ENCODE peak calls at places on chromosome 1, in five cellular contexts. U, J, Z, F and T are unnamed samples.

GRCh38 chr1:116424863-116425262 is 51.8 kb downstream of the ATP1A1 start:
- DNase-seq in U (no peak), J (no peak), Z (no peak), F (no peak), T (no peak)

GRCh38 chr1:38071530-38072266 is 25.1 kb upstream of the POU3F1 start:
- DNase-seq in U (no peak), J (no peak), Z (no peak), F (peak), T (peak)

GRCh38 chr1:203288351-203288894 is 16.9 kb upstream of the BTG2 start:
- DNase-seq in U (no peak), J (no peak), Z (no peak), F (no peak), T (no peak)

GRCh38 chr1:30936541-30937171 is 28.1 kb upstream of the SDC3 start:
- DNase-seq in U (no peak), J (no peak), Z (no peak), F (no peak), T (no peak)

GRCh38 chr1:118148034-118148433 is 37.0 kb downstream of the SPAG17 start:
- DNase-seq in U (no peak), J (no peak), Z (no peak), F (peak), T (no peak)

GRCh38 chr1:227411066-227411465 is 92.8 kb upstream of the CDC42BPA start:
- DNase-seq in U (no peak), J (no peak), Z (no peak), F (peak), T (no peak)

GRCh38 chr1:28812669-28813468 is 899 bp downstream of the OPRD1 start:
- DNase-seq in U (no peak), J (no peak), Z (peak), F (no peak), T (no peak)

GRCh38 chr1:26081267-26082019 is 14.0 kb upstream of the TRIM63 start:
- DNase-seq in U (no peak), J (no peak), Z (no peak), F (no peak), T (no peak)

GRCh38 chr1:160261526-160261877 is 847 bp downstream of the DCAF8 start:
- DNase-seq in U (peak), J (peak), Z (no peak), F (peak), T (peak)

GRCh38 chr1:53341521-53341895 is 13.6 kb upstream of the LRP8 start:
- DNase-seq in U (no peak), J (no peak), Z (no peak), F (no peak), T (no peak)

GRCh38 chr1:26351591-26352337 is 2.2 kb downstream of the CRYBG2 start:
- DNase-seq in U (no peak), J (no peak), Z (no peak), F (no peak), T (no peak)

GRCh38 chr1:207181838-207182237 is 77.8 kb downstream of the C4BPA start:
- DNase-seq in U (no peak), J (no peak), Z (no peak), F (peak), T (no peak)

GRCh38 chr1:5198328-5198727 is 543.9 kb downstream of the AJAP1 start:
- DNase-seq in U (no peak), J (no peak), Z (no peak), F (no peak), T (no peak)

GRCh38 chr1:71792264-71792663 is 490.1 kb downstream of the NEGR1 start:
- DNase-seq in U (no peak), J (no peak), Z (no peak), F (no peak), T (no peak)

GRCh38 chr1:71796044-71796443 is 486.3 kb downstream of the NEGR1 start:
- DNase-seq in U (no peak), J (no peak), Z (no peak), F (no peak), T (no peak)
- TF ChIP-seq CTCF in U (no peak), J (no peak), Z (no peak), F (no peak), T (no peak)

GRCh38 chr1:156742801-156743200 is 1.9 kb upstream of the MRPL24 start:
- DNase-seq in U (no peak), J (no peak), Z (no peak), F (no peak), T (no peak)
- TF ChIP-seq CTCF in U (no peak), J (no peak), Z (no peak), F (no peak), T (no peak)

GRCh38 chr1:165988275-165988674 is 160.9 kb downstream of the UCK2 start:
- DNase-seq in U (no peak), J (no peak), Z (no peak), F (no peak), T (no peak)

DNA sequence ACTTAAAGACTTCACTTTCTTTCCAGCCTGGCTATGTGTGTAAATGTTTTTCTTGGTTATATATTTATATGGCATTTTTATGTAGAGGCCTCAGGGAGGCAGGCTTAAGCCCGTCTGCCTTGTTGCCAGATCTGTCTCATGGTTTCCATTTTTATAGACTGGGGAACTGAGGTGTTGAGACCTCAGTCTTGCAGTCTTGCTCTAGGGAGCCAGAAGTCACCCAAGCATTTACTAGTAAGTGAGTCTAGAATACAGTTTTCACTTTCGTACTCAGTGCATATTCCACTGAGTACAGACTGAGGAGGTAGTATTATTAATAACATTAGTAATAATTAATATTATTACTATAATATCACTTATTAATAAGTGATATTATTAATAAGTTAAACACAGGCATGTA is 161.4 kb downstream of the UCK2 start:
- DNase-seq in U (no peak), J (no peak), Z (no peak), F (no peak), T (no peak)
- TF ChIP-seq CTCF in U (no peak), J (no peak), Z (no peak), F (no peak), T (no peak)

GRCh38 chr1:182723195-182723594 is 38.8 kb upstream of the RGS8 start:
- DNase-seq in U (no peak), J (no peak), Z (no peak), F (peak), T (no peak)

GRCh38 chr1:182716740-182717720 is 32.6 kb upstream of the RGS8 start:
- DNase-seq in U (no peak), J (no peak), Z (no peak), F (no peak), T (no peak)

GRCh38 chr1:182718311-182718710 is 33.9 kb upstream of the RGS8 start:
- DNase-seq in U (no peak), J (no peak), Z (no peak), F (no peak), T (no peak)

GRCh38 chr1:182721525-182721924 is 37.1 kb upstream of the RGS8 start:
- DNase-seq in U (no peak), J (no peak), Z (no peak), F (no peak), T (no peak)

DNA sequence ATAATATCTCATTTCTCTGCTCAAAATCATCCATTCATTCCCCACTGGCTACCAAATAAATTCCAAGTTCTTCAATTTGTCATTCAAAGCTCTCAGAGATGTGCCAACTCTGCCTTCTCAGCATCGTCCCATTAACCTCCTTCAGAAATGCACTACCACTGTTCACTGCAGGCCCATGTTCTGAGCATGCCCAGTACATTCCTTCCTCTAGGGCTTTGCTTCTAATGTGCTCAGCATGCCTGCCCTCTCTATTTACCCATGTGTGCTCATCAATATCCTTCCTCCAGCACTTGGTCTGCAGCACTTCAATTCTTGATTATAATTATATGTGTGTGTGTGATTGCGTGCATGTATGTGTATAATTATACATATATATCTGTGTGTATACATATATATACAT is 36.1 kb upstream of the RGS8 start:
- DNase-seq in U (no peak), J (no peak), Z (no peak), F (peak), T (no peak)
- TF ChIP-seq CTCF in U (peak), J (no peak), Z (peak), F (peak), T (no peak)

DNA sequence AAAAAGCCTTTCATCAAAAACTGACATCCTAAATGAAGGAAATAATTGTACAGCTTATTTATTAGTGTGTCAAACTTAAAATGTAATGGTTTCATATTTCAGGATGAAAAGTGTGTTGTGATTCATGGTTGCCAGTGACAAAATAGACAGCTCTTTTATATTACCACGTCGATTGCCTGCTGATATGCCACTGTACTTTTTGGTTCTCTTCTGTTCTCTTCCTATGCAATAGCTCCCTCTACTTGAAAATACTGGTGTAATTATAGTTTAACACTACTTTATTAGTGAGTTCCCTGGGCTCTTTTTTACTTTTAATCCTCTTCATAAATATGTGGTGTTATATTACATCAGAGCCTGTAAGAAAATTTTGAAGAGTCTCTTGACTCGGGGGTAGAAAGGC is 111.3 kb downstream of the PATJ start:
- DNase-seq in U (peak), J (no peak), Z (no peak), F (peak), T (no peak)
- TF ChIP-seq CTCF in U (no peak), J (no peak), Z (peak), F (peak), T (no peak)

DNA sequence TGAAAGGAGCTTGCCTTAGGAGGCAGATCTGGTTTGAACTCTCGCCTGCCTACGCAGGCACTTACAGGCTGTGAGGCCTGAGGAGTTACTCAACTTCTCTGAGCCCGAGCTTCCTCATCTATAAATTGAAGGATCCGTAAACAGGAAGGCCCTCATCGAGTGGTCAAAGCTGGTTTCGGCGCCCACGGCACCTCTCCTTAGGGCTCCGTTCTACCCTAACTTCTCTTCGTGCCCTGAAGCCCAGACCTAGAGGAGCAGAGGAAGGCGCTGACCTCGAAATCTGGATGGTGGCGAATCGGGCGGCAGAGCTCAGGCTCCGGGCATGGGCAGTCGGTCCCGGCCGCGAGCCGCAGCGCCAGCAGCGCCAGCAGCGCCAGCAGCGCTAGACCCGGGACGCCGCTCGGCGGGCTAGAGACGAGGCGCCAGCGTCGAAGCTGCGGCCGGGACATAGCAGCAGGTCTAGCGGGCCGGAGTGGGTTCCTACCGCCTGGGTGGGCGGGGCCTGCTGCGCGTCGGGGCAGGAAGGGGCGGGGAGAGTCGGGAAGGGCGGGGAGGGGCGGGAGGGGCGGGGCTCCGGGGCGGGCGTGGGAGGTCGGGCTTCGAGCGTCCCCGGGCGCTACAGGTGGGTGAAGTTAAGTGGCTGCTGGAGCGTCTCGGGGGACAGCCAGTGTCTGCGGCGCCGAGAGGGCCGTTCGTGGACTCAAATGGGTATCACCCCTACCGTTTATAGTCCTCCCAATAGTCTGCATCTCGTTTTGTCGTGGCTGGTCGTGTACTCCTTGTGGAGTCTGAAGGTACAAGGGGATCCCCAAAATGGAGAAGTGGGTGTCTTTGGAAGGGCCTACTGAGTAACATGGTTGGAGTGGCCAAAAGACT is at the start of gene CTBS:
- DNase-seq in U (peak), J (peak), Z (peak), F (peak), T (peak)
- TF ChIP-seq CTCF in U (no peak), J (no peak), Z (no peak), F (no peak), T (no peak)

GRCh38 chr1:199422206-199422605 is 605.3 kb upstream of the NR5A2 start:
- DNase-seq in U (peak), J (no peak), Z (no peak), F (peak), T (no peak)
- TF ChIP-seq CTCF in U (peak), J (no peak), Z (no peak), F (peak), T (peak)